ENCODE peak calls at places on chromosomes 6 and 20, in four cellular contexts. U is K562, Q is HL-60, T is GM12878. K is an unnamed sample.

GRCh38 chr6:154485784-154486183 is 24.7 kb downstream of the CNKSR3 start:
- DNase-seq in Q (no peak), U (no peak), T (no peak), K (no peak)

GRCh38 chr6:136640132-136640915 is 90.1 kb upstream of the MAP7 start:
- DNase-seq in U (no peak), T (no peak), Q (no peak), K (no peak)

GRCh38 chr6:2378891-2379652 is 133.7 kb upstream of the GMDS start:
- DNase-seq in T (no peak), U (no peak), Q (no peak), K (no peak)

GRCh38 chr20:10673831-10674683 is at the start of gene JAG1:
- DNase-seq in U (peak; percentile 78), T (peak; percentile 60), Q (peak; percentile 79), K (peak; percentile 79)

GRCh38 chr6:90730191-90730673 is 143.4 kb upstream of the MAP3K7 start:
- DNase-seq in Q (no peak), U (no peak), T (peak; percentile 13), K (no peak)

GRCh38 chr6:139256087-139256486 is 35.7 kb downstream of the TXLNB start:
- DNase-seq in T (no peak), U (no peak), Q (no peak), K (no peak)

GRCh38 chr20:9458075-9458818 is 56.1 kb upstream of the LAMP5 start:
- DNase-seq in Q (peak; percentile 61), U (peak; percentile 15), T (peak; percentile 34), K (no peak)

GRCh38 chr20:38386004-38386403 is 39.7 kb downstream of the LBP start:
- DNase-seq in Q (no peak), T (no peak), U (no peak), K (no peak)

GRCh38 chr6:4449409-4449808 is 314.0 kb upstream of the ECI2 start:
- DNase-seq in Q (no peak), T (no peak), U (no peak), K (no peak)

GRCh38 chr6:130191376-130191702 is 31.4 kb downstream of the SAMD3 start:
- DNase-seq in U (no peak), Q (no peak), T (no peak), K (no peak)

GRCh38 chr6:46419576-46420002 is 71.7 kb downstream of the RCAN2 start:
- DNase-seq in T (peak; percentile 8), U (peak; percentile 68), Q (no peak), K (peak; percentile 13)

GRCh38 chr6:125191916-125192609 is 38.5 kb downstream of the TPD52L1 start:
- DNase-seq in Q (peak; percentile 39), T (peak; percentile 7), U (peak; percentile 88), K (peak; percentile 22)

GRCh38 chr6:102571236-102571908 is 1177.9 kb downstream of the GRIK2 start:
- DNase-seq in Q (no peak), T (no peak), U (no peak), K (no peak)

GRCh38 chr6:69719602-69720193 is 77.1 kb downstream of the LMBRD1 start:
- DNase-seq in U (peak; percentile 18), T (no peak), Q (no peak), K (no peak)

GRCh38 chr6:137451926-137452325 is 42.3 kb downstream of the OLIG3 start:
- DNase-seq in Q (no peak), T (no peak), U (no peak), K (no peak)

GRCh38 chr6:152905551-152906299 is 77.1 kb downstream of the FBXO5 start:
- DNase-seq in Q (no peak), T (no peak), U (no peak), K (no peak)

GRCh38 chr20:3204124-3204794 is at the start of gene DDRGK1:
- DNase-seq in U (peak; percentile 85), T (peak; percentile 65), Q (peak; percentile 82), K (peak; percentile 91)

GRCh38 chr6:3228791-3229565 is 1.5 kb upstream of the TUBB2B start:
- DNase-seq in Q (no peak), T (no peak), U (peak; percentile 61), K (no peak)

GRCh38 chr6:125612400-125612846 is 137.0 kb upstream of the HEY2 start:
- DNase-seq in U (no peak), Q (no peak), T (no peak), K (no peak)

GRCh38 chr20:44651507-44652373 is at the start of gene ADA:
- DNase-seq in U (peak; percentile 66), T (no peak), Q (no peak), K (no peak)

GRCh38 chr20:37336369-37337207 is 9.4 kb upstream of the SRC start:
- DNase-seq in Q (peak; percentile 64), U (peak; percentile 71), T (peak; percentile 94), K (peak; percentile 76)

GRCh38 chr20:62737971-62738881 is 29.6 kb downstream of the NTSR1 start:
- DNase-seq in U (no peak), T (no peak), Q (no peak), K (no peak)

GRCh38 chr6:111841822-111842221 is 31.4 kb downstream of the FYN start:
- DNase-seq in Q (peak; percentile 68), U (no peak), T (peak; percentile 60), K (no peak)

GRCh38 chr6:56643379-56644089 is 845 bp upstream of the DST start:
- DNase-seq in T (no peak), Q (no peak), U (no peak), K (no peak)

GRCh38 chr20:63051186-63051860 is 44.6 kb upstream of the BHLHE23 start:
- DNase-seq in Q (no peak), T (no peak), U (no peak), K (no peak)

GRCh38 chr6:48563426-48563825 is 452.4 kb upstream of the PTCHD4 start:
- DNase-seq in Q (no peak), T (no peak), U (no peak), K (no peak)

GRCh38 chr6:6685249-6685667 is 96.7 kb downstream of the LY86 start:
- DNase-seq in T (peak; percentile 32), Q (peak; percentile 73), U (no peak), K (no peak)

GRCh38 chr6:142452993-142453392 is 151.2 kb downstream of the ADGRG6 start:
- DNase-seq in T (no peak), Q (no peak), U (no peak), K (no peak)

GRCh38 chr6:52227495-52227894 is 16.8 kb downstream of the IL17F start:
- DNase-seq in U (no peak), T (peak; percentile 94), Q (no peak), K (peak; percentile 68)

GRCh38 chr20:57399587-57400261 is 8.5 kb downstream of the RBM38 start:
- DNase-seq in Q (no peak), U (no peak), T (peak; percentile 71), K (no peak)

GRCh38 chr20:57398231-57398821 is 7.1 kb downstream of the RBM38 start:
- DNase-seq in Q (no peak), T (peak; percentile 83), U (no peak), K (peak; percentile 84)

GRCh38 chr20:57400262-57400701 is 9.1 kb downstream of the RBM38 start:
- DNase-seq in U (no peak), T (no peak), Q (no peak), K (no peak)

GRCh38 chr20:57397693-57398108 is 6.5 kb downstream of the RBM38 start:
- DNase-seq in Q (no peak), T (no peak), U (no peak), K (no peak)

DNA sequence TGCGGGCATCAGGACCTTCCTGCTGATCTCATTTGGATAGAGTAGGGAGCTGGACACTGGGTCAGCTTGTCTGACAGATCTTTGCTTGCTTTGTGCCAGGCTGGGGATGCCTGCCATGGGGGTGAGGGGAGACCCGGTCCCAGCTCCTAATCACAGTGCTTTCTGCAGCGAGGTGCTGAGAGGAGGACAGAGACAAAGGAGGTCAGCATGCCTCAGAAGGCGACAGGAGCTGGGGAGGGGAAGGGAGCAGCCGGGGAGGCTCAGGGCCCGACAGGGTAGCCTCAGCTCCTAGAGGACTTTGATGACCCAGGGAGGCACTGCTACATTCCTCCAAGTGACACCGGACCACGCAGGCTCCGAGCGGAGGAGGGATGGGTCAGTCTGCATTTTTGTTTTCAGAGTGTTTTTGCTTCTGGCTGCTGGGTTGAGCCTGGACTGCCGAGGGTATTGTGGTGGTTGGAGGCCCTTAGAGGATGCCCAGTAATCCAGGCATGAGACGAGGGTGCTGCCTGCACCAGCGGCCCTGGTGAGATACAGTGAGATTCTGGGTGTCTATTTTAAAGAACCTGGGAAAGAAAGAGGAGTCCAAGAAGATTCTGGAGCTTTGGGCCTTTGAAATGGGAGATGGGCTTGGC is 7.8 kb downstream of the RBM38 start:
- DNase-seq in Q (no peak), U (no peak), T (no peak), K (no peak)
- TF ChIP-seq SPI1 in Q (no peak), U (no peak), T (no peak), K (no peak)

DNA sequence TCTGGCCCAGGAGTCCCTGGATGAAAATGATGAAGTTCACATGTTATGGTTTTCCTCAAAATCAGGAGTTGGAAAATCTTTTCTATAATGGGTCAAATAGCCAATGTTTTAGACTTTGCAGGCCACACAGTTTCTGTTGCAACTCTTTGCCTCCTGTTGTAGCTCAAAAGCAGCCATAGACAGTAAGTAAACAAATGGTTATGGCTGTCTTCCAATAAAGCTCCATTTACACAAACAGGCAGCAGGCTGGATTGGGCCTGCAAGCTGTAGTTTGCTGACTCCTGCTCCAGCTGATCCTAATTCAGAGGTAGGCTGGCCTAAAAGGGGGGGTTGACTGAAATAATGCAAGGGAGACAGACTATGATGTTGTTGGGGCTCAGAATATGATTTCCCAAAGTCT is 33.0 kb downstream of the METTL24 start:
- DNase-seq in Q (no peak), T (no peak), U (no peak), K (no peak)
- TF ChIP-seq POLR2AphosphoS5 in Q (no peak), T (no peak), U (no peak), K (no peak)

GRCh38 chr6:168095171-168095691 is 16.2 kb upstream of the FRMD1 start:
- DNase-seq in U (no peak), T (no peak), Q (no peak), K (no peak)

GRCh38 chr6:168093071-168093505 is 14.1 kb upstream of the FRMD1 start:
- DNase-seq in U (no peak), T (no peak), Q (no peak), K (no peak)

GRCh38 chr6:168092541-168092940 is 13.5 kb upstream of the FRMD1 start:
- DNase-seq in Q (no peak), U (no peak), T (no peak), K (no peak)

GRCh38 chr6:168091381-168092264 is 12.6 kb upstream of the FRMD1 start:
- DNase-seq in Q (no peak), U (no peak), T (no peak), K (no peak)

GRCh38 chr6:168093634-168094033 is 14.6 kb upstream of the FRMD1 start:
- DNase-seq in U (no peak), T (no peak), Q (no peak), K (no peak)
- TF ChIP-seq SPI1 in U (no peak), T (no peak), Q (no peak), K (no peak)

GRCh38 chr6:54285595-54285994 is 22.6 kb upstream of the TINAG start:
- DNase-seq in T (no peak), U (no peak), Q (no peak), K (no peak)

GRCh38 chr6:54283877-54284860 is 24.1 kb upstream of the TINAG start:
- DNase-seq in T (no peak), Q (no peak), U (no peak), K (no peak)

GRCh38 chr6:54286141-54286540 is 22.1 kb upstream of the TINAG start:
- DNase-seq in T (no peak), Q (no peak), U (no peak), K (no peak)

DNA sequence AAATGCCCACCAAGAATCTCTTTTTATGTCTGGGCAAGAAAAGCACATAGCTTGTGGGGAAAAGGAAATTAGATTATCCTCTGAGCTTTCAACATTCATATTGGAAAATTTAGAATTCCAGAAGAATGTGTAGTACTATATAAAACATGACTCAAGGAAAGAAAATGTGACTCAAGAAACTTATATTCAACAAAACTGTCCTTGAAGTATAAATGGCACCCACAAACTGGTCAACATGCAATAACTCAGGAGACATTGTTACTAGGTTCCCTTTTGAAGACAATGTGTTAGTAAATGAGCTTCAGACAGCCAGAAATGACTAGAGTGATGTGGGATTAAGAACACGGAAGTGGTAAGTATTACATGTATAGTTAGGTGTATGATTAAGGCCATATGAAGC is 26.1 kb upstream of the TINAG start:
- DNase-seq in U (no peak), Q (no peak), T (no peak), K (no peak)
- TF ChIP-seq POLR2AphosphoS5 in U (no peak), Q (no peak), T (no peak), K (no peak)

K was measured in GM12891.